ENCODE peak calls at places on chromosomes 5 and 9, in nine cellular contexts. One of them, this sample, is unnamed.

GRCh38 chr5:50406874-50407273 is 34.2 kb downstream of the EMB start:
- DNase-seq in cardiac septum: no peak
- DNase-seq in NCI-H524: no peak
- DNase-seq in CD8-positive, alpha-beta memory T cell: no peak
- DNase-seq in T-helper 2 cell: no peak
- DNase-seq in activated T-cell treated with anti-CD3 and anti-CD28 coated beads, Interleukin-2, amount 50 U/mL, for 24 hours: no peak
- DNase-seq in KBM-7: no peak
- DNase-seq in HEK293T: no peak
- DNase-seq in amygdala: no peak
- DNase-seq in this sample: no peak

GRCh38 chr5:52690236-52690685 is 97.5 kb upstream of the ITGA1 start:
- DNase-seq in HEK293T: no peak
- DNase-seq in cardiac septum: no peak
- DNase-seq in activated T-cell treated with anti-CD3 and anti-CD28 coated beads, Interleukin-2, amount 50 U/mL, for 24 hours: no peak
- DNase-seq in KBM-7: no peak
- DNase-seq in NCI-H524: no peak
- DNase-seq in CD8-positive, alpha-beta memory T cell: no peak
- DNase-seq in amygdala: no peak
- DNase-seq in T-helper 2 cell: no peak
- DNase-seq in this sample: no peak

GRCh38 chr9:94900222-94901018 is 173.9 kb downstream of the AOPEP start:
- DNase-seq in amygdala: no peak
- DNase-seq in T-helper 2 cell: no peak
- DNase-seq in NCI-H524: no peak
- DNase-seq in cardiac septum: no peak
- DNase-seq in CD8-positive, alpha-beta memory T cell: no peak
- DNase-seq in KBM-7: no peak
- DNase-seq in HEK293T: no peak
- DNase-seq in activated T-cell treated with anti-CD3 and anti-CD28 coated beads, Interleukin-2, amount 50 U/mL, for 24 hours: no peak
- DNase-seq in this sample: no peak

GRCh38 chr9:122656378-122656777 is 1.0 kb downstream of the OR1B1 start:
- DNase-seq in NCI-H524: no peak
- DNase-seq in CD8-positive, alpha-beta memory T cell: no peak
- DNase-seq in HEK293T: no peak
- DNase-seq in KBM-7: no peak
- DNase-seq in activated T-cell treated with anti-CD3 and anti-CD28 coated beads, Interleukin-2, amount 50 U/mL, for 24 hours: no peak
- DNase-seq in amygdala: no peak
- DNase-seq in cardiac septum: no peak
- DNase-seq in T-helper 2 cell: no peak
- DNase-seq in this sample: no peak

GRCh38 chr5:150672237-150672883 is 11.3 kb downstream of the MYOZ3 start:
- DNase-seq in KBM-7: peak
- DNase-seq in activated T-cell treated with anti-CD3 and anti-CD28 coated beads, Interleukin-2, amount 50 U/mL, for 24 hours: peak
- DNase-seq in NCI-H524: peak
- DNase-seq in HEK293T: no peak
- DNase-seq in cardiac septum: no peak
- DNase-seq in T-helper 2 cell: no peak
- DNase-seq in amygdala: no peak
- DNase-seq in CD8-positive, alpha-beta memory T cell: no peak
- DNase-seq in this sample: peak

GRCh38 chr5:82396871-82397514 is 118.8 kb upstream of the RPS23 start:
- DNase-seq in cardiac septum: peak
- DNase-seq in activated T-cell treated with anti-CD3 and anti-CD28 coated beads, Interleukin-2, amount 50 U/mL, for 24 hours: no peak
- DNase-seq in NCI-H524: peak
- DNase-seq in KBM-7: no peak
- DNase-seq in HEK293T: peak
- DNase-seq in T-helper 2 cell: no peak
- DNase-seq in amygdala: no peak
- DNase-seq in CD8-positive, alpha-beta memory T cell: no peak
- DNase-seq in this sample: no peak

GRCh38 chr9:105290401-105290800 is 46.0 kb downstream of the SLC44A1 start:
- DNase-seq in HEK293T: no peak
- DNase-seq in cardiac septum: no peak
- DNase-seq in KBM-7: no peak
- DNase-seq in T-helper 2 cell: no peak
- DNase-seq in amygdala: no peak
- DNase-seq in CD8-positive, alpha-beta memory T cell: no peak
- DNase-seq in activated T-cell treated with anti-CD3 and anti-CD28 coated beads, Interleukin-2, amount 50 U/mL, for 24 hours: no peak
- DNase-seq in NCI-H524: peak
- DNase-seq in this sample: no peak

GRCh38 chr5:82793808-82794419 is 283.3 kb downstream of the TMEM167A start:
- DNase-seq in HEK293T: peak
- DNase-seq in cardiac septum: no peak
- DNase-seq in CD8-positive, alpha-beta memory T cell: peak
- DNase-seq in NCI-H524: no peak
- DNase-seq in T-helper 2 cell: peak
- DNase-seq in amygdala: no peak
- DNase-seq in activated T-cell treated with anti-CD3 and anti-CD28 coated beads, Interleukin-2, amount 50 U/mL, for 24 hours: no peak
- DNase-seq in KBM-7: peak
- DNase-seq in this sample: peak

GRCh38 chr9:78932849-78933627 is 636.1 kb downstream of the PSAT1 start:
- DNase-seq in NCI-H524: no peak
- DNase-seq in activated T-cell treated with anti-CD3 and anti-CD28 coated beads, Interleukin-2, amount 50 U/mL, for 24 hours: no peak
- DNase-seq in T-helper 2 cell: no peak
- DNase-seq in cardiac septum: no peak
- DNase-seq in amygdala: no peak
- DNase-seq in KBM-7: no peak
- DNase-seq in HEK293T: no peak
- DNase-seq in CD8-positive, alpha-beta memory T cell: no peak
- DNase-seq in this sample: no peak

GRCh38 chr5:7745882-7746735 is 104.8 kb downstream of the CFAP90 start:
- DNase-seq in cardiac septum: no peak
- DNase-seq in T-helper 2 cell: peak
- DNase-seq in HEK293T: peak
- DNase-seq in activated T-cell treated with anti-CD3 and anti-CD28 coated beads, Interleukin-2, amount 50 U/mL, for 24 hours: peak
- DNase-seq in KBM-7: peak
- DNase-seq in CD8-positive, alpha-beta memory T cell: no peak
- DNase-seq in amygdala: no peak
- DNase-seq in NCI-H524: peak
- DNase-seq in this sample: peak

GRCh38 chr5:158880514-158881001 is 219.2 kb downstream of the EBF1 start:
- DNase-seq in NCI-H524: peak
- DNase-seq in CD8-positive, alpha-beta memory T cell: no peak
- DNase-seq in activated T-cell treated with anti-CD3 and anti-CD28 coated beads, Interleukin-2, amount 50 U/mL, for 24 hours: no peak
- DNase-seq in amygdala: no peak
- DNase-seq in cardiac septum: no peak
- DNase-seq in KBM-7: no peak
- DNase-seq in T-helper 2 cell: no peak
- DNase-seq in HEK293T: no peak
- DNase-seq in this sample: no peak

GRCh38 chr9:91746904-91747303 is 203.1 kb downstream of the ROR2 start:
- DNase-seq in NCI-H524: peak
- DNase-seq in CD8-positive, alpha-beta memory T cell: no peak
- DNase-seq in cardiac septum: no peak
- DNase-seq in HEK293T: no peak
- DNase-seq in T-helper 2 cell: no peak
- DNase-seq in KBM-7: no peak
- DNase-seq in amygdala: no peak
- DNase-seq in activated T-cell treated with anti-CD3 and anti-CD28 coated beads, Interleukin-2, amount 50 U/mL, for 24 hours: no peak
- DNase-seq in this sample: no peak

GRCh38 chr5:75325242-75325641 is 11.8 kb upstream of the HMGCR start:
- DNase-seq in HEK293T: no peak
- DNase-seq in NCI-H524: no peak
- DNase-seq in activated T-cell treated with anti-CD3 and anti-CD28 coated beads, Interleukin-2, amount 50 U/mL, for 24 hours: no peak
- DNase-seq in KBM-7: no peak
- DNase-seq in cardiac septum: no peak
- DNase-seq in T-helper 2 cell: no peak
- DNase-seq in amygdala: no peak
- DNase-seq in CD8-positive, alpha-beta memory T cell: no peak
- DNase-seq in this sample: no peak

GRCh38 chr9:116152390-116152789 is 1.2 kb upstream of the PAPPA start:
- DNase-seq in KBM-7: peak
- DNase-seq in T-helper 2 cell: no peak
- DNase-seq in amygdala: no peak
- DNase-seq in cardiac septum: no peak
- DNase-seq in HEK293T: no peak
- DNase-seq in activated T-cell treated with anti-CD3 and anti-CD28 coated beads, Interleukin-2, amount 50 U/mL, for 24 hours: no peak
- DNase-seq in NCI-H524: peak
- DNase-seq in CD8-positive, alpha-beta memory T cell: no peak
- DNase-seq in this sample: no peak

GRCh38 chr9:69036319-69036718 is 767 bp downstream of the FXN start:
- DNase-seq in NCI-H524: no peak
- DNase-seq in KBM-7: no peak
- DNase-seq in T-helper 2 cell: no peak
- DNase-seq in HEK293T: no peak
- DNase-seq in CD8-positive, alpha-beta memory T cell: peak
- DNase-seq in activated T-cell treated with anti-CD3 and anti-CD28 coated beads, Interleukin-2, amount 50 U/mL, for 24 hours: no peak
- DNase-seq in cardiac septum: no peak
- DNase-seq in amygdala: no peak
- DNase-seq in this sample: peak

This sample was measured in central memory CD4-positive, alpha-beta T cell.